ENCODE peak calls at places on chromosomes 13 and 19, in ten cellular contexts. M is stomach, H is ascending aorta, I is cardiac fibroblast, P is sigmoid colon, C is keratinocyte, Z is left ventricle myocardium inferior, F is colonic mucosa, W is foreskin fibroblast, K is psoas muscle. D is an unnamed sample.

GRCh38 chr13:72983085-72983768 is 75.6 kb upstream of the KLF5 start:
- DNase-seq in P (no peak), I (peak; percentile 87), H (no peak), W (peak; percentile 63), Z (no peak), F (peak; percentile 56), C (no peak), M (peak; percentile 34), K (no peak), D (peak; percentile 72)

GRCh38 chr13:25059943-25060342 is 36.0 kb upstream of the PABPC3 start:
- DNase-seq in Z (no peak), I (no peak), H (no peak), K (no peak), P (no peak), M (no peak), C (no peak), F (no peak), W (no peak), D (no peak)

GRCh38 chr13:40933508-40933907 is 85.6 kb downstream of the ELF1 start:
- DNase-seq in F (no peak), H (no peak), M (no peak), K (no peak), Z (no peak), I (no peak), C (no peak), P (no peak), W (no peak), D (no peak)

GRCh38 chr13:42215578-42216421 is 56.2 kb upstream of the AKAP11 start:
- DNase-seq in P (no peak), M (no peak), W (peak; percentile 23), F (peak; percentile 21), K (no peak), Z (no peak), H (no peak), C (no peak), I (peak; percentile 61), D (no peak)

GRCh38 chr13:39501711-39502324 is 101.2 kb downstream of the LHFPL6 start:
- DNase-seq in I (no peak), H (no peak), K (no peak), C (no peak), M (no peak), W (no peak), P (no peak), F (no peak), Z (peak; percentile 54), D (peak; percentile 2)

GRCh38 chr13:113832631-113833030 is 31.2 kb downstream of the GAS6 start:
- DNase-seq in C (no peak), I (no peak), K (peak; percentile 18), P (no peak), Z (peak; percentile 13), W (no peak), F (no peak), H (no peak), M (no peak), D (no peak)

GRCh38 chr19:40601061-40601973 is at the start of gene LTBP4:
- DNase-seq in H (peak; percentile 86), M (no peak), W (no peak), C (no peak), P (peak; percentile 89), I (peak; percentile 28), Z (peak; percentile 78), K (peak; percentile 62), F (peak; percentile 67), D (no peak)

GRCh38 chr19:35347171-35347929 is at the start of gene FFAR1:
- DNase-seq in P (peak; percentile 55), H (peak; percentile 68), M (peak; percentile 15), W (no peak), Z (no peak), C (no peak), I (no peak), F (no peak), K (no peak), D (no peak)

GRCh38 chr13:49093376-49093775 is 117.7 kb downstream of the FNDC3A start:
- DNase-seq in K (no peak), M (no peak), F (no peak), I (no peak), W (no peak), Z (no peak), H (no peak), P (no peak), C (no peak), D (no peak)

GRCh38 chr19:11254662-11255061 is 7.7 kb downstream of the DOCK6 start:
- DNase-seq in W (no peak), M (no peak), C (no peak), Z (no peak), P (no peak), H (no peak), F (no peak), K (no peak), I (no peak), D (no peak)

GRCh38 chr13:45809810-45810394 is 41.7 kb downstream of the SIAH3 start:
- DNase-seq in P (no peak), Z (no peak), F (no peak), I (no peak), H (peak; percentile 48), M (no peak), W (no peak), C (no peak), K (no peak), D (no peak)

GRCh38 chr13:45812599-45813372 is 38.8 kb downstream of the SIAH3 start:
- DNase-seq in M (no peak), C (no peak), I (no peak), W (no peak), Z (no peak), H (peak; percentile 27), F (no peak), P (no peak), K (no peak), D (no peak)

GRCh38 chr13:45811891-45812583 is 39.5 kb downstream of the SIAH3 start:
- DNase-seq in I (no peak), Z (no peak), W (no peak), H (peak; percentile 34), P (no peak), F (no peak), M (no peak), C (peak; percentile 70), K (no peak), D (no peak)

GRCh38 chr13:45807520-45808099 is 43.9 kb downstream of the SIAH3 start:
- DNase-seq in W (peak; percentile 34), P (no peak), H (peak; percentile 30), K (no peak), I (peak; percentile 70), C (peak; percentile 17), Z (no peak), M (peak; percentile 33), F (no peak), D (peak; percentile 61)
- TF ChIP-seq CTCF in W (peak; percentile 38), P (no peak), H (peak; percentile 7), K (peak; percentile 66), I (peak; percentile 58), C (peak; percentile 55), Z (peak; percentile 66), M (peak; percentile 30), F (no peak), D (peak; percentile 90)

GRCh38 chr19:18869781-18870530 is 26.0 kb downstream of the CERS1 start:
- DNase-seq in C (no peak), Z (no peak), H (no peak), F (no peak), K (peak; percentile 17), M (no peak), P (no peak), I (no peak), W (no peak), D (no peak)
- H3K4me3 ChIP-seq in C (no peak overlapping the region), Z (peak overlapping the region; percentile 19), H (no peak overlapping the region), F (no peak overlapping the region), K (no peak overlapping the region), M (no peak overlapping the region), P (no peak overlapping the region), I (no peak overlapping the region), W (no peak overlapping the region), D (no peak overlapping the region)

DNA sequence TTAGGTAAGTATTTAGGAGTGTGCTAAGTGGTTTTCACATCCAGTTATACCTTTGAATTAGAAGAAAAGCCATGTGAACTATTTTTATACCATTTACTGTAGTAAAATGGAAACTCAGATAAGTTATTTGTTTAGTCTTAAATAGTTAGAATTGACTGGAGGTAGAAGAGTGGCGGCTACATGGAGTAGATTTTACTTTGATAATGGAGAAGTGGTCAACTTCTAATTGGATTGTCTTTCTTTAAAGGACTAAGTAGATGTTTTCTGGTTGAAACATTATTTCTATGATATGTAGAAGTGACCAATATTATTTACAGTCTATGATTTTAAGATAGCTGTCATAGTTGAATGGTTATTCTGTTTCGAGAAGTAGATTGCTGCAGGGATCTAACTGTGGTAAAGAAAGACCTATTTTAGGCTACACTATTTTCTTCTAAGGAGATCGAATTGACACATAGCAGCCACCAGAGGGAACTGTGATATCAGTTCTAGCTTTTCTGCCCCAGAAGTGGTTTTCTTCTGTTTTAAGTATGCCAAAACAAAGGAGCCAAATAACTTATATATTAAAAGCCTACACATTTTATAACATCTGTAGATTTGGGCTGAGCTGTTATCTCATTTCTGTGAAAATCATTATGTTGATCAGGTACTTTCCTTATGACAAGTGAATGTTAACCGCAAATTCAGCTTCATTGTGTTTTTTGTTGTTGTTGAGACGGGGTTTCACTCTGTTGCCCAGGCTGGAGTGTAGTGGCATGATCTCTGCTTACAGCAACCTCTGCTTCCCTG is 26.1 kb downstream of the ZMYM2 start:
- DNase-seq in I (peak; percentile 68), K (no peak), W (peak; percentile 19), F (no peak), P (no peak), Z (no peak), H (no peak), M (no peak), C (no peak), D (no peak)
- TF ChIP-seq CTCF in I (peak; percentile 51), K (peak; percentile 58), W (peak; percentile 78), F (no peak), P (no peak), Z (peak; percentile 63), H (peak; percentile 18), M (peak; percentile 24), C (peak; percentile 56), D (peak; percentile 72)

GRCh38 chr19:3252650-3253049 is 28.2 kb downstream of the CELF5 start:
- DNase-seq in M (no peak), K (no peak), W (no peak), Z (no peak), I (no peak), H (no peak), C (no peak), F (no peak), P (no peak), D (no peak)
- H3K4me3 ChIP-seq in M (no peak overlapping the region), K (no peak overlapping the region), W (no peak overlapping the region), Z (no peak overlapping the region), I (no peak overlapping the region), H (no peak overlapping the region), C (no peak overlapping the region), F (no peak overlapping the region), P (no peak overlapping the region), D (no peak overlapping the region)

D was measured in epithelial cell of proximal tubule.